ENCODE peak calls at places on chromosomes 5 and 9, in eight cellular contexts. F, C, G, E, O, Y, S and D are unnamed samples.

GRCh38 chr5:140205952-140206351 is 31.0 kb downstream of the CYSTM1 start:
- DNase-seq in C (peak; percentile 82), F (no peak), G (no peak), E (no peak), S (no peak), O (no peak), Y (no peak), D (no peak)

GRCh38 chr5:72848474-72849428 is 32.3 kb downstream of the TNPO1 start:
- DNase-seq in G (no peak), C (peak; percentile 58), F (peak; percentile 54), E (no peak), Y (peak; percentile 44), O (peak; percentile 17), S (no peak), D (peak; percentile 14)

GRCh38 chr9:132651259-132651658 is 18.5 kb downstream of the DDX31 start:
- DNase-seq in G (peak; percentile 88), S (peak; percentile 64), F (no peak), E (no peak), O (no peak), C (no peak), Y (peak; percentile 71), D (peak; percentile 93)

GRCh38 chr9:134188421-134189166 is 24.2 kb upstream of the RNU6ATAC start:
- DNase-seq in G (no peak), O (no peak), Y (no peak), E (no peak), C (no peak), S (peak; percentile 22), F (no peak), D (no peak)

GRCh38 chr9:136762915-136763648 is 1.2 kb downstream of the LCN15 start:
- DNase-seq in Y (no peak), G (no peak), E (no peak), F (no peak), C (peak; percentile 96), S (no peak), O (no peak), D (no peak)

GRCh38 chr9:128005938-128006337 is 25.1 kb upstream of the EEIG1 start:
- DNase-seq in C (no peak), F (no peak), Y (no peak), G (peak; percentile 24), O (no peak), S (no peak), E (no peak), D (no peak)

GRCh38 chr5:112077180-112077579 is 320.2 kb upstream of the NREP start:
- DNase-seq in O (no peak), C (no peak), S (peak; percentile 8), E (no peak), G (peak; percentile 10), Y (peak; percentile 21), F (no peak), D (peak; percentile 14)

GRCh38 chr5:157750320-157750719 is 6.8 kb downstream of the LSM11 start:
- DNase-seq in S (peak; percentile 31), Y (no peak), F (no peak), O (no peak), E (no peak), C (no peak), G (peak; percentile 73), D (peak; percentile 52)

GRCh38 chr5:73346878-73347408 is 101.6 kb downstream of the FOXD1 start:
- DNase-seq in O (no peak), S (no peak), G (no peak), C (no peak), F (no peak), E (no peak), Y (no peak), D (no peak)

GRCh38 chr9:93096131-93096802 is at the start of gene CARD19:
- DNase-seq in C (peak; percentile 44), S (peak; percentile 41), O (peak; percentile 65), Y (peak; percentile 54), G (peak; percentile 24), E (no peak), F (peak; percentile 75), D (no peak)

GRCh38 chr9:134822541-134822940 is 58.1 kb upstream of the FCN2 start:
- DNase-seq in S (no peak), F (no peak), E (no peak), Y (no peak), C (no peak), O (no peak), G (no peak), D (no peak)

GRCh38 chr5:150751096-150751891 is 7.5 kb downstream of the DCTN4 start:
- DNase-seq in O (no peak), E (no peak), S (no peak), Y (no peak), C (no peak), F (no peak), G (peak; percentile 9), D (no peak)